ENCODE peak calls at places on chromosomes 7 and 10, in four cellular contexts. Q is neural progenitor cell, Z is endothelial cell of umbilical vein, T is H9. E is an unnamed sample.

GRCh38 chr10:90451283-90451682 is 406.6 kb downstream of the HTR7 start:
- DNase-seq in Q (no peak), T (no peak), Z (peak; percentile 60), E (no peak)

GRCh38 chr7:31102151-31102972 is 50.3 kb downstream of the ADCYAP1R1 start:
- DNase-seq in Z (no peak), T (peak; percentile 24), Q (no peak), E (no peak)

GRCh38 chr10:10044959-10045764 is 972.5 kb upstream of the CELF2 start:
- DNase-seq in T (no peak), Z (no peak), Q (no peak), E (no peak)

GRCh38 chr7:96414931-96415292 is 93.0 kb upstream of the SLC25A13 start:
- DNase-seq in Q (peak; percentile 76), Z (peak; percentile 10), T (peak; percentile 49), E (no peak)

GRCh38 chr10:13716161-13717071 is 129.7 kb downstream of the PRPF18 start:
- DNase-seq in Q (no peak), T (no peak), Z (peak; percentile 81), E (no peak)

GRCh38 chr7:39510738-39511372 is 55.3 kb upstream of the YAE1 start:
- DNase-seq in T (no peak), Z (no peak), Q (no peak), E (no peak)

GRCh38 chr7:101173752-101174244 is 6.3 kb downstream of the NAT16 start:
- DNase-seq in T (peak; percentile 90), Q (peak; percentile 70), Z (peak; percentile 26), E (no peak)

GRCh38 chr7:16579216-16579615 is 52.6 kb downstream of the LRRC72 start:
- DNase-seq in Q (no peak), Z (no peak), T (no peak), E (no peak)

GRCh38 chr10:4825868-4826787 is at the start of gene AKR1E2:
- DNase-seq in T (peak; percentile 92), Q (peak; percentile 91), Z (peak; percentile 94), E (no peak)

GRCh38 chr10:113291413-113291812 is 261.4 kb upstream of the HABP2 start:
- DNase-seq in Z (no peak), Q (no peak), T (no peak), E (no peak)

GRCh38 chr10:72072639-72073038 is 15.7 kb downstream of the SPOCK2 start:
- DNase-seq in T (no peak), Q (no peak), Z (no peak), E (no peak)

GRCh38 chr7:20598479-20599419 is 16.7 kb upstream of the ABCB5 start:
- DNase-seq in T (no peak), Q (peak; percentile 68), Z (peak; percentile 95), E (peak; percentile 46)

GRCh38 chr7:80335473-80336232 is 176.2 kb downstream of the GNAT3 start:
- DNase-seq in T (no peak), Q (peak; percentile 50), Z (peak; percentile 83), E (no peak)

GRCh38 chr7:143283344-143283743 is 1.4 kb upstream of the TMEM139 start:
- DNase-seq in T (peak; percentile 34), Z (no peak), Q (no peak), E (no peak)

GRCh38 chr7:114931656-114932011 is 9.7 kb downstream of the MDFIC start:
- DNase-seq in Q (no peak), T (no peak), Z (no peak), E (no peak)

GRCh38 chr7:47543659-47544058 is 38.3 kb downstream of the TNS3 start:
- DNase-seq in Z (no peak), Q (no peak), T (no peak), E (no peak)

GRCh38 chr10:30818854-30819253 is 189.3 kb upstream of the LYZL2 start:
- DNase-seq in Z (no peak), T (no peak), Q (no peak), E (no peak)

GRCh38 chr10:49484501-49485230 is 54.3 kb downstream of the ERCC6 start:
- DNase-seq in T (no peak), Z (no peak), Q (no peak), E (no peak)

GRCh38 chr10:52740913-52741675 is 31.5 kb downstream of the MBL2 start:
- DNase-seq in Z (peak; percentile 52), Q (peak; percentile 65), T (peak; percentile 86), E (no peak)

GRCh38 chr7:45177801-45178200 is 20.2 kb downstream of the RAMP3 start:
- DNase-seq in Z (no peak), T (no peak), Q (no peak), E (no peak)

GRCh38 chr10:77533887-77534278 is 103.7 kb downstream of the KCNMA1 start:
- DNase-seq in Q (no peak), Z (no peak), T (no peak), E (no peak)

GRCh38 chr7:28054531-28055160 is 125.9 kb downstream of the JAZF1 start:
- DNase-seq in Q (no peak), Z (peak; percentile 29), T (no peak), E (no peak)

GRCh38 chr10:28808693-28809092 is 131.4 kb downstream of the BAMBI start:
- DNase-seq in T (no peak), Z (no peak), Q (no peak), E (no peak)

GRCh38 chr10:54266395-54266794 is 534.6 kb downstream of the PCDH15 start:
- DNase-seq in T (no peak), Q (no peak), Z (no peak), E (no peak)
- H3K9ac ChIP-seq in T (no peak overlapping the region), Q (no peak overlapping the region), Z (no peak overlapping the region), E (no peak overlapping the region)

GRCh38 chr7:151756076-151756731 is 120.7 kb downstream of the PRKAG2 start:
- DNase-seq in T (no peak), Z (peak; percentile 26), Q (no peak), E (no peak)
- TF ChIP-seq CTCF in T (no peak), Z (no peak), Q (no peak), E (no peak)

GRCh38 chr7:5065107-5065407 is 19.4 kb downstream of the RBAK start:
- DNase-seq in T (no peak), Z (no peak), Q (no peak), E (no peak)

GRCh38 chr7:5064391-5065106 is 18.9 kb downstream of the RBAK start:
- DNase-seq in Q (no peak), Z (peak; percentile 7), T (no peak), E (no peak)

GRCh38 chr7:5070206-5070605 is 24.5 kb downstream of the RBAK start:
- DNase-seq in Q (no peak), T (no peak), Z (no peak), E (no peak)
- H3K27ac ChIP-seq in Q (no peak overlapping the region), T (no peak overlapping the region), Z (no peak overlapping the region), E (no peak overlapping the region)

GRCh38 chr7:2359610-2360009 is 5.0 kb downstream of the EIF3B start:
- DNase-seq in T (no peak), Z (no peak), Q (no peak), E (no peak)
- H3K9ac ChIP-seq in T (no peak overlapping the region), Z (no peak overlapping the region), Q (peak overlapping the region; percentile 31), E (no peak overlapping the region)

GRCh38 chr10:42836771-42837468 is 54.3 kb downstream of the BMS1 start:
- DNase-seq in Z (peak; percentile 24), T (peak; percentile 37), Q (no peak), E (no peak)
- TF ChIP-seq CTCF in Z (no peak), T (no peak), Q (no peak), E (peak; percentile 69)

GRCh38 chr7:7771452-7771851 is 53.0 kb upstream of the RPA3 start:
- DNase-seq in Q (no peak), T (no peak), Z (no peak), E (no peak)

GRCh38 chr7:7769712-7770111 is 51.3 kb upstream of the RPA3 start:
- DNase-seq in Q (no peak), T (no peak), Z (no peak), E (no peak)

GRCh38 chr7:7772385-7772784 is 54.0 kb upstream of the RPA3 start:
- DNase-seq in Q (no peak), Z (peak; percentile 11), T (no peak), E (peak; percentile 81)

GRCh38 chr7:7770228-7770627 is 51.8 kb upstream of the RPA3 start:
- DNase-seq in T (no peak), Z (no peak), Q (no peak), E (no peak)

GRCh38 chr7:7773334-7774308 is 55.2 kb upstream of the RPA3 start:
- DNase-seq in T (no peak), Q (no peak), Z (no peak), E (no peak)
- H3K27ac ChIP-seq in T (no peak overlapping the region), Q (no peak overlapping the region), Z (no peak overlapping the region), E (no peak overlapping the region)

GRCh38 chr10:97427571-97428179 is 1.7 kb downstream of the PGAM1 start:
- DNase-seq in Z (peak; percentile 42), Q (peak; percentile 82), T (peak; percentile 86), E (no peak)
- H3K9ac ChIP-seq in Z (peak overlapping the region; percentile 82), Q (peak overlapping the region; percentile 89), T (peak overlapping the region; percentile 99), E (peak overlapping the region; percentile 94)

GRCh38 chr7:82020076-82020475 is 250.2 kb upstream of the HGF start:
- DNase-seq in Z (no peak), T (no peak), Q (peak; percentile 6), E (no peak)

GRCh38 chr7:82015751-82016150 is 245.9 kb upstream of the HGF start:
- DNase-seq in Z (no peak), T (no peak), Q (no peak), E (no peak)

GRCh38 chr7:82019538-82019937 is 249.7 kb upstream of the HGF start:
- DNase-seq in T (no peak), Z (no peak), Q (no peak), E (no peak)

GRCh38 chr7:82018226-82018625 is 248.4 kb upstream of the HGF start:
- DNase-seq in T (no peak), Q (no peak), Z (no peak), E (no peak)

DNA sequence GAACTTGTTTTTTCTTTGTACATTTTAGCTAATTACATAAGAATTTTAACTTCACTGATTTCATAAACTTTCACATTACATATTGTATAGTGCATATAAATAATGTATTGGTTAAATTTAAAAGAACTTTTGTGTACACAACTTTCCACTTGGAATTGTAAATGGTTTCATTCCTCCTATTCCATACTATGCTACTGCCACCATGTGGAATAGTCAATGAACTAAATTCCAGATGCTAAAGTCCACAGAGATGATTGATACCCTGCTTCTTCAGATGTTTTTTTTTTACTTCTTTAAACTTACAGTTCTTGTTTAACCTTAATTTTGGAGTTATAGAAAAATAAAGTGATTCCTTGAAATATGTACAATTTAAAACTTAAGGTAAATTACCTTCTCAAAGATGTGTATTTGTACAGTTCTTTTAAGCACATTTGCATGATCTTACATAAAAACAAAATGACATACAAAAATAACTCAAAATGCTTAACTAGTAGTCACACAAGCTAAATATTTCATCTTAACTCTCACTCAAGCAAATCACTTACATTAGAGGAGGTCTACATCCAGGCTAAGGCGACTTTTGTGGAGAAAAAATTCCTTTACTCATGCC is 247.6 kb upstream of the HGF start:
- DNase-seq in Z (peak; percentile 53), Q (peak; percentile 24), T (no peak), E (no peak)
- TF ChIP-seq CTCF in Z (peak; percentile 31), Q (peak; percentile 68), T (peak; percentile 66), E (peak; percentile 31)

DNA sequence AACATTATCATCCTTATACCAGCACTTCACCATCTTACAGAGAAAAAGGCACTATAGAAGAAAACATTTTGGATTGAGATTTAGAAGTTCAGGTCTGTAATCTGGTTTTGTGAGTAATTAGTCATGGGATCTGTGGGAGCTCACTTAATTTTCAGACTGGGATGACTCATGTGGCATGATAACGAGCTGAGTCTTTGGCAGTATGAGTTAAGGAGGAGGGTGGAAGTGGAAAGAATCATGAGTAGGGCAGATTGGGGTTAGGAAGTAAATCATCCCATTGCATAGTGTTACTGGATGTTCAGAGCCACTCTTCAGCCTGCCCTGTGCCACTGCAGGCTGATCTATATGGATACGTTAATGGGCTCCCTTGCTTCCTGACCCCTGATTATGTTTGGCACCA is 64.9 kb downstream of the ZNF92 start:
- DNase-seq in T (no peak), Q (no peak), Z (peak; percentile 75), E (peak; percentile 45)
- H3K27ac ChIP-seq in T (no peak overlapping the region), Q (no peak overlapping the region), Z (no peak overlapping the region), E (peak overlapping the region; percentile 17)

E was measured in keratinocyte.